ENCODE peak calls at places on chromosome 20, in eight cellular contexts. C, J, V, O, R, B, T and U are unnamed samples.

GRCh38 chr20:59812286-59813125 is 120.9 kb downstream of the SYCP2 start:
- DNase-seq in J (no peak), O (no peak), C (no peak), V (no peak), T (no peak), R (no peak), B (no peak), U (no peak)

GRCh38 chr20:59400666-59401065 is 100.3 kb downstream of the EDN3 start:
- DNase-seq in B (no peak), C (no peak), J (no peak), V (no peak), R (peak), T (no peak), O (no peak), U (no peak)

GRCh38 chr20:24164360-24164759 is 175.8 kb upstream of the GGTLC1 start:
- DNase-seq in O (peak), C (no peak), R (peak), V (peak), J (peak), B (no peak), T (no peak), U (no peak)

GRCh38 chr20:47456952-47457724 is 44.5 kb upstream of the NCOA3 start:
- DNase-seq in R (peak), B (no peak), T (no peak), O (no peak), C (no peak), J (peak), V (peak), U (no peak)

GRCh38 chr20:50695144-50695872 is 4.0 kb upstream of the RIPOR3 start:
- DNase-seq in B (no peak), O (no peak), J (peak), T (no peak), R (no peak), V (no peak), C (no peak), U (no peak)

GRCh38 chr20:31473331-31474096 is 1.4 kb downstream of the DEFB124 start:
- DNase-seq in V (no peak), C (no peak), T (no peak), J (no peak), O (no peak), B (no peak), R (no peak), U (no peak)

GRCh38 chr20:20489054-20489453 is 121.2 kb downstream of the INSM1 start:
- DNase-seq in T (no peak), V (no peak), R (no peak), O (no peak), B (no peak), C (no peak), J (no peak), U (no peak)

GRCh38 chr20:61168605-61169004 is 83.5 kb upstream of the CDH4 start:
- DNase-seq in O (no peak), R (no peak), V (no peak), B (no peak), T (no peak), J (no peak), C (no peak), U (no peak)

GRCh38 chr20:57930328-57930727 is 220.5 kb upstream of the PMEPA1 start:
- DNase-seq in C (no peak), J (no peak), T (no peak), B (no peak), V (no peak), R (no peak), O (no peak), U (no peak)

GRCh38 chr20:41047975-41048305 is 19.3 kb downstream of the TOP1 start:
- DNase-seq in B (no peak), O (no peak), J (peak), T (no peak), R (peak), V (peak), C (no peak), U (no peak)

GRCh38 chr20:45322952-45323383 is 14.9 kb upstream of the MATN4 start:
- DNase-seq in V (peak), C (no peak), T (no peak), R (peak), B (no peak), J (peak), O (no peak), U (no peak)

GRCh38 chr20:58675146-58675584 is 17.4 kb upstream of the NPEPL1 start:
- DNase-seq in V (no peak), O (no peak), C (no peak), R (no peak), T (no peak), J (no peak), B (no peak), U (no peak)